ENCODE peak calls at places on chromosomes 3 and 15, in five cellular contexts. L is psoas muscle; W is astrocyte; A is stimulated activated CD4-positive, alpha-beta T cell treated with anti-CD3 and anti-CD28 coated beads, Interleukin-1b, Interleukin-23, amount 100 ng/mL, for 1 hour; X is pancreas. C is an unnamed sample.

GRCh38 chr3:23077126-23077525 is 126.0 kb upstream of the UBE2E2 start:
- DNase-seq in A (no peak), L (no peak), W (no peak), X (no peak), C (no peak)

GRCh38 chr15:94443156-94443555 is 211.8 kb downstream of the MCTP2 start:
- DNase-seq in W (no peak), X (no peak), L (no peak), A (no peak), C (no peak)

GRCh38 chr3:150567328-150567727 is 20.7 kb downstream of the EIF2A start:
- DNase-seq in X (no peak), L (no peak), A (no peak), W (no peak), C (no peak)

GRCh38 chr3:107412376-107412775 is 35.1 kb downstream of the CCDC54 start:
- DNase-seq in X (no peak), L (no peak), A (no peak), W (peak; percentile 29), C (no peak)

GRCh38 chr3:70982700-70983140 is 600.8 kb downstream of the FOXP1 start:
- DNase-seq in A (no peak), L (peak; percentile 33), X (peak; percentile 61), W (peak; percentile 81), C (no peak)

GRCh38 chr15:69999392-70000085 is 98.2 kb downstream of the TLE3 start:
- DNase-seq in L (no peak), X (no peak), A (no peak), W (no peak), C (no peak)

GRCh38 chr3:71313844-71314243 is 269.7 kb downstream of the FOXP1 start:
- DNase-seq in L (no peak), A (no peak), W (no peak), X (no peak), C (no peak)

GRCh38 chr3:72860846-72861245 is 12.6 kb upstream of the SHQ1 start:
- DNase-seq in X (no peak), A (no peak), L (no peak), W (no peak), C (no peak)

GRCh38 chr15:86444527-86444926 is 364.9 kb downstream of the AGBL1 start:
- DNase-seq in X (no peak), A (no peak), L (no peak), W (no peak), C (no peak)

GRCh38 chr3:48268936-48269551 is 28.1 kb downstream of the ZNF589 start:
- DNase-seq in W (peak; percentile 27), L (no peak), X (no peak), A (no peak), C (no peak)

GRCh38 chr3:70873686-70874085 is 561.2 kb upstream of the MDFIC2 start:
- DNase-seq in A (no peak), L (no peak), X (no peak), W (no peak), C (no peak)

GRCh38 chr3:59406943-59407342 is 357.1 kb upstream of the CFAP20DC start:
- DNase-seq in X (no peak), A (no peak), W (no peak), L (no peak), C (no peak)

GRCh38 chr15:25784876-25785642 is 78.1 kb downstream of the ATP10A start:
- DNase-seq in X (no peak), A (no peak), L (no peak), W (peak; percentile 87), C (no peak)

GRCh38 chr3:193599393-193599792 is 6.4 kb downstream of the OPA1 start:
- DNase-seq in L (no peak), W (no peak), A (no peak), X (no peak), C (no peak)

GRCh38 chr3:179716811-179717210 is 64.0 kb downstream of the USP13 start:
- DNase-seq in X (no peak), L (no peak), W (peak; percentile 98), A (no peak), C (no peak)

GRCh38 chr3:89278305-89278704 is 170.9 kb downstream of the EPHA3 start:
- DNase-seq in W (no peak), X (no peak), L (no peak), A (no peak), C (no peak)

GRCh38 chr3:198088421-198088955 is 128.5 kb downstream of the LMLN start:
- DNase-seq in W (no peak), A (no peak), X (no peak), L (no peak), C (no peak)

GRCh38 chr3:170414202-170414663 is 4.4 kb upstream of the CLDN11 start:
- DNase-seq in L (no peak), A (no peak), W (peak; percentile 85), X (no peak), C (peak; percentile 27)

GRCh38 chr15:100229181-100230163 is 112.3 kb downstream of the ADAMTS17 start:
- DNase-seq in W (no peak), L (no peak), X (peak; percentile 14), A (no peak), C (peak; percentile 50)

GRCh38 chr3:55343486-55344357 is 143.4 kb downstream of the WNT5A start:
- DNase-seq in L (no peak), X (no peak), A (no peak), W (peak; percentile 36), C (no peak)

GRCh38 chr15:23854535-23855252 is 167.6 kb upstream of the NDN start:
- DNase-seq in X (no peak), L (no peak), W (no peak), A (no peak), C (no peak)

GRCh38 chr3:53252105-53252946 is 3.5 kb downstream of the TKT start:
- DNase-seq in L (no peak), X (no peak), W (peak; percentile 18), A (no peak), C (no peak)

GRCh38 chr15:32029862-32030781 is at the start of gene CHRNA7:
- DNase-seq in A (no peak), X (peak; percentile 89), W (peak; percentile 4), L (peak; percentile 15), C (no peak)

GRCh38 chr3:190265795-190266194 is 56.5 kb downstream of the CLDN1 start:
- DNase-seq in X (no peak), A (no peak), L (no peak), W (peak; percentile 84), C (no peak)

GRCh38 chr3:87634426-87634825 is 358.0 kb upstream of the POU1F1 start:
- DNase-seq in X (no peak), W (no peak), L (no peak), A (no peak), C (no peak)

GRCh38 chr15:69454953-69455352 is 2.3 kb downstream of the RPLP1 start:
- DNase-seq in L (no peak), A (no peak), X (no peak), W (no peak), C (no peak)

GRCh38 chr3:170046269-170047132 is 8.7 kb downstream of the GPR160 start:
- DNase-seq in W (no peak), A (no peak), L (no peak), X (no peak), C (no peak)

GRCh38 chr3:111577798-111578685 is 17.1 kb downstream of the ZBED2 start:
- DNase-seq in L (no peak), X (no peak), W (peak; percentile 76), A (no peak), C (peak; percentile 14)

GRCh38 chr3:138407236-138407907 is 27.0 kb upstream of the ESYT3 start:
- DNase-seq in L (no peak), A (no peak), X (no peak), W (no peak), C (no peak)

GRCh38 chr15:60972301-60972700 is 256.8 kb downstream of the RORA start:
- DNase-seq in X (no peak), L (no peak), W (peak; percentile 94), A (no peak), C (no peak)

GRCh38 chr3:38095687-38096483 is 41.0 kb downstream of the ACAA1 start:
- DNase-seq in X (no peak), A (no peak), W (no peak), L (no peak), C (no peak)